ENCODE peak calls at places on chromosomes 12 and 14, in six cellular contexts. F is left lung, Z is mammary epithelial cell, W is K562, P is left ventricle myocardium inferior, Y is heart right ventricle. M is an unnamed sample. For H3K4me1 and H3K9me3, the result is how much of the 10 kb centered on the place peaks cover.

GRCh38 chr12:68140576-68140975 is 19.0 kb downstream of the IFNG start:
- DNase-seq in W (no peak), F (no peak), Z (no peak), P (no peak), Y (no peak), M (no peak)

GRCh38 chr12:44774815-44775411 is 101.2 kb downstream of the NELL2 start:
- DNase-seq in P (no peak), Z (peak), W (peak), Y (no peak), F (no peak), M (no peak)

GRCh38 chr12:8482446-8483080 is 26.8 kb downstream of the CLEC6A start:
- DNase-seq in F (no peak), P (no peak), W (no peak), Y (no peak), Z (no peak), M (no peak)

GRCh38 chr12:29741342-29742241 is 42.1 kb downstream of the TMTC1 start:
- DNase-seq in Z (peak), Y (no peak), P (no peak), W (no peak), F (no peak), M (no peak)

GRCh38 chr14:32478027-32478426 is 148.9 kb downstream of the AKAP6 start:
- DNase-seq in W (no peak), Z (peak), P (no peak), Y (no peak), F (no peak), M (no peak)

GRCh38 chr14:56798447-56799326 is 11.6 kb downstream of the OTX2 start:
- DNase-seq in F (no peak), Y (no peak), W (no peak), P (no peak), Z (no peak), M (no peak)

GRCh38 chr14:103123634-103124500 is 606 bp downstream of the TNFAIP2 start:
- DNase-seq in F (peak), P (peak), Y (peak), W (peak), Z (no peak), M (peak)

GRCh38 chr14:22561661-22562579 is 27.1 kb downstream of the DAD1 start:
- DNase-seq in Y (no peak), P (no peak), F (peak), Z (no peak), W (peak), M (no peak)

GRCh38 chr12:99170026-99170425 is 477.5 kb upstream of the GARIN6 start:
- DNase-seq in P (no peak), W (no peak), F (no peak), Z (no peak), Y (no peak), M (no peak)

GRCh38 chr14:32657081-32657480 is 281.6 kb upstream of the NPAS3 start:
- DNase-seq in P (no peak), F (peak), Z (peak), Y (peak), W (peak), M (no peak)

GRCh38 chr12:62250671-62251608 is 9.3 kb upstream of the USP15 start:
- DNase-seq in W (peak), Y (no peak), F (no peak), P (no peak), Z (peak), M (no peak)

GRCh38 chr14:39268393-39268792 is 34.7 kb downstream of the MIA2 start:
- DNase-seq in Z (peak), F (no peak), P (no peak), W (no peak), Y (no peak), M (no peak)

GRCh38 chr14:22657861-22658260 is 13.7 kb upstream of the OR6J1 start:
- DNase-seq in P (no peak), W (peak), F (no peak), Y (no peak), Z (peak), M (no peak)

GRCh38 chr12:75560167-75560566 is 48.8 kb upstream of the KRR1 start:
- DNase-seq in W (no peak), P (no peak), F (no peak), Y (no peak), Z (peak), M (no peak)

GRCh38 chr14:103144085-103144484 is 20.8 kb downstream of the TNFAIP2 start:
- DNase-seq in W (no peak), P (no peak), F (no peak), Z (peak), Y (no peak), M (no peak)

GRCh38 chr12:49762468-49762847 is 21.1 kb downstream of the TMBIM6 start:
- DNase-seq in W (no peak), P (no peak), Y (no peak), Z (no peak), F (no peak), M (no peak)

GRCh38 chr12:54287316-54288157 is 7.0 kb downstream of the HNRNPA1 start:
- DNase-seq in Z (no peak), P (no peak), W (no peak), Y (no peak), F (no peak), M (no peak)

GRCh38 chr12:9932270-9932669 is at the start of gene CLEC2A:
- DNase-seq in Z (no peak), W (no peak), Y (no peak), P (no peak), F (no peak), M (no peak)

GRCh38 chr12:74394647-74395046 is 143.0 kb upstream of the ATXN7L3B start:
- DNase-seq in F (no peak), Z (no peak), P (no peak), W (no peak), Y (no peak), M (no peak)

GRCh38 chr14:103528158-103528511 is 861 bp upstream of the TRMT61A start:
- DNase-seq in P (no peak), Z (no peak), W (no peak), F (no peak), Y (no peak), M (peak)

GRCh38 chr14:69499436-69499835 is 14.9 kb downstream of the PLEKHD1 start:
- DNase-seq in Z (no peak), W (no peak), P (no peak), Y (no peak), F (no peak), M (no peak)

GRCh38 chr14:49861581-49861922 is 9.0 kb upstream of the NEMF start:
- DNase-seq in W (no peak), P (peak), F (peak), Z (peak), Y (peak), M (peak)

GRCh38 chr14:89618821-89619551 is 202.0 kb upstream of the FOXN3 start:
- DNase-seq in P (peak), Y (peak), W (peak), F (peak), Z (peak), M (peak)

GRCh38 chr14:89025581-89026236 is 201.3 kb downstream of the TTC8 start:
- DNase-seq in P (no peak), Z (no peak), Y (no peak), W (no peak), F (no peak), M (no peak)

GRCh38 chr12:71731439-71732356 is 23.0 kb upstream of the RAB21 start:
- DNase-seq in W (peak), P (no peak), Z (no peak), Y (no peak), F (no peak), M (no peak)

GRCh38 chr14:70201994-70202393 is 13.2 kb upstream of the SLC8A3 start:
- DNase-seq in F (no peak), P (no peak), Z (no peak), W (no peak), Y (no peak), M (no peak)

GRCh38 chr12:71799105-71799504 is 40.5 kb upstream of the TBC1D15 start:
- DNase-seq in W (no peak), Z (peak), F (no peak), P (no peak), Y (no peak), M (no peak)

GRCh38 chr12:32486158-32486557 is 86.8 kb downstream of the FGD4 start:
- DNase-seq in P (no peak), Y (no peak), F (no peak), Z (peak), W (no peak), M (no peak)

GRCh38 chr12:129696952-129697351 is 206.9 kb downstream of the TMEM132D start:
- DNase-seq in F (no peak), P (no peak), Y (no peak), Z (no peak), W (no peak), M (peak)

GRCh38 chr12:33605776-33606175 is 166.2 kb upstream of the SYT10 start:
- DNase-seq in Y (no peak), P (no peak), W (peak), Z (peak), F (no peak), M (no peak)

GRCh38 chr12:85182699-85183098 is 97.3 kb upstream of the ALX1 start:
- DNase-seq in Y (no peak), Z (no peak), W (no peak), P (no peak), F (no peak), M (no peak)

GRCh38 chr12:15278816-15279658 is 43.3 kb upstream of the PTPRO start:
- DNase-seq in W (no peak), F (peak), Y (peak), P (peak), Z (peak), M (peak)

GRCh38 chr12:10540776-10541205 is 35.1 kb downstream of the EIF2S3B start:
- DNase-seq in Z (peak), W (no peak), F (no peak), P (no peak), Y (no peak), M (no peak)

GRCh38 chr14:61476737-61477410 is 155.5 kb downstream of the PRKCH start:
- DNase-seq in F (no peak), W (peak), Y (peak), Z (peak), P (no peak), M (no peak)

GRCh38 chr12:6262635-6263034 is 47.8 kb upstream of the PLEKHG6 start:
- DNase-seq in Z (no peak), W (no peak), F (no peak), Y (no peak), P (no peak), M (no peak)
- H3K4me3 ChIP-seq in Z (no peak), W (no peak), F (no peak), Y (no peak), P (no peak), M (no peak)

DNA sequence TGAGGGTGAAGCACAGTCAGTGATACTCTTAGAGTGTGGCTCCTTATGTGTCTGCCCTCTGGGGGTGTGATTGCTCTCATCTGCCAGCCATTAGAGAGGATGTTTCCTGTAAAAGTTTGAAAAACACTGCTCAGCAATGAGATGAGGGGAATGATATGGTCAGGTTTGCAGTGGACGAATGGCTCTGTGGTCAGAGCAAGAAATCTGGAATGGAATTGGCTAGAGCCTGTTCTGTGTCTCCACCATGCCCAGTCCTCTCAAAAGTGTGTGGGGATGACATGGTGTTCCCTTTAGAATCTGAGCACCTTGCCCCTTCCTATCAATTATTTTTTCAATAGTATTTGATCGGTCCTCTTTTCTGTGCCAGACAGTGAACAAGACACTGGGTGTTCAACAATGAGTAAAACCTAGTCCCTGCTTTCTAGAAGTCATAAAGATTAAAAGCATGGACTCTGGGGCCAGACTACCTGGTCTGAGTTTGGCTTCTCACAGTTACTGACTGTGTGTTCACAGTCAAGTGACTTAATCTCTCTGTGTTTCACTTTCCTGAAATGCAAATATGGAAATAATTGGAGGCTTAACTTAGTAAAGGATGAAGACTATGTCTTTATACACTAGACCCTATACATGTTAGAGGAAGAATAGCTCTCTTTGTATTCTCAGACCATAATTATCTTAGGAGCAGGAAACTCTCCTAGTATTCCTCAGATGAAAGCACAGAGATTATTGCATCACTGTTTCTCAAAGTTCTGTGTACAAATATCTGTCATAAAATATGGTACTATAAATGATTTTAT is 1.6 kb downstream of the ACSS3 start:
- DNase-seq in P (no peak), W (no peak), Y (no peak), Z (no peak), F (no peak), M (no peak)
- H3K4me1 ChIP-seq in P (half or more), W (under half), Y (under half), Z (under half), F (under half), M (under half)

DNA sequence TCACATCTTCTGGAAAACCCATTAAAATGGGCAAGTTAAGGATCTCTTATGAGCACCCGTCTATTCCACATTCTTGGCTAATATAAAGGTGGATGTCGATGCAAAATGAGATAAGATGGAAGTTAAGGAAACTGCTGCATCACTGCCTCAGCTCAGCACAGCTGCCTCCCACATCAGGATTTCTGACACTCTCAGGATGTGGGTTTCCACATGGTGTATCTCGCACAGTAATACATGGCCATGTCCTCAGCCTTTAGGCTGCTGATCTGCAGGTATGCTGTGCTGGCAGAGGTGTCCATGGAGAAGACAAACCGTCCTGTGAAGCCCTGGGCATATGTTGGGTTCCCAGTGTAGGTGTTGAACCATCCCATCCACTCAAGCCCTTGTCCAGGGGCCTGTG is 1348.0 kb downstream of the TMEM121 start:
- DNase-seq in F (no peak), P (no peak), Z (no peak), Y (no peak), W (no peak), M (no peak)
- H3K9me3 ChIP-seq in F (under half), P (under half), Z (under half), Y (under half), W (under half), M (under half)

DNA sequence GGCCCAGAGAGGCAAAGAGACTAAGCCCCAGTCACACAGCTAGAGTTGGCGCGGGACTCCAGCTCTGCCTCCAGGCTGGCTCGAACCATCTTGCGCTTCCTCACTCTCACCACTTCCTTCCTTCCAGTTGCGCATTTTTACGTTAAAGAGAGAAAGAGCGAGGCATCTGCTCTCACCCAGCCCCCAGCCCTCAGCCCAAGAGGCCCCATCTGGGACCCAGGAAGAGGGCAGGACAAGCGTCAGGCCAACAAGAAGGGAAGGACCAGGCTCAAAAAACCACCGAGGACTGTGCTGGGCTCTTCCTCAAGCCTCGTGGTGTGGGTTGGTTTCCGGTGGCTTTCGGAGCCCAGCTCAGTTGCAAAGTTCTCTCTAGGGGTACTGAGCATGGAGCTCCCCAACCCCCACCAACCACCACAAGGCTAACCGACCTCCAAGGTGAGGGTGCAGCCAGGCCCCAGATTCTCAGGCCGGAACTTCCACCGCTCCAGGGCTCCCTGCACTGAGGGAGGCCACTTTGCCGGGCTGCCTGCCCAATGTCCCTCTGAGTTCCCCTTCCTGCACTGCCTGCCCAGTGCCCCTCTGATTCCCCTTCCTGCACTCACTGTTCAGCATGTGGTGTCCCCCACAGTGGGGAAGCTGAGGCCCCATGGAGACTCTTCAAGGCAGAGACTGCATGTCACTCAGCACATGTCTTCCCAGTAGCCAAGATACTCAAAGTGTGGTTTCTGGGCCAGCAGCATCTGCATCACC is 35.9 kb downstream of the TESC start:
- DNase-seq in Z (no peak), P (no peak), Y (peak), W (no peak), F (peak), M (peak)
- H3K4me3 ChIP-seq in Z (no peak), P (no peak), Y (no peak), W (no peak), F (no peak), M (no peak)

GRCh38 chr14:59311723-59312122 is 123.3 kb downstream of the DAAM1 start:
- DNase-seq in Z (no peak), Y (no peak), P (no peak), W (no peak), F (no peak), M (no peak)

GRCh38 chr14:59310644-59311043 is 122.2 kb downstream of the DAAM1 start:
- DNase-seq in W (no peak), Z (no peak), P (no peak), Y (no peak), F (no peak), M (no peak)

GRCh38 chr14:59306775-59307174 is 118.3 kb downstream of the DAAM1 start:
- DNase-seq in F (no peak), Z (peak), Y (no peak), P (no peak), W (no peak), M (no peak)

GRCh38 chr14:59308706-59309105 is 120.2 kb downstream of the DAAM1 start:
- DNase-seq in Y (no peak), Z (no peak), F (no peak), W (no peak), P (no peak), M (no peak)

DNA sequence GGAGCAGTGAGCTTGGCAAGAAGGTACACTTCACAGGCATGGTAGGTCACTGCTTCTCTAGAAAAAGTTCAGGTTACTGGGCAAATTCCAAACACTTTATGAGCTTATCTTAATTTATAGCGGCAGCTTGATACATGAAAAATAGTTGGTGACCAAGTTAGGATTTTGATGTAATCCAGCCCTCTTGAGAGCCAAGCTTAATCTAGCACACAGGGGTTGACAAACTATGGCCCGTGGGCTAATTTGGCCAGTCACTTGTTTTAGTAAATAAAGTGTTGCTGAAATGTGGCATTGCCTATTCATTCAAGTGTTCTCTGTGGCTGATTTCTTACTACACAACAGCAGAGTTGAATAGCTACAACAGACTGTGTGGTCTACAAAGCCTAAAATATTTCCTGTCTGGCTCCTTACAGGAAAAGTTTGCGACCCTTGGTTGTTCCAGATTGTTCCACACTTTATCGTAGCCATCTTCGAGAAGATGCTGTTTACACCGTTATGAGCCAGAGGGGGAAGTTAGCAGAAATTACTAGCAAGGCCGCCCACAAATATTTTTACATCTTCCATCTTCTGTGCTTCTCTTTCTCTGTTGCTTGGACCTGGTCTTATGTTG is 120.9 kb downstream of the DAAM1 start:
- DNase-seq in W (no peak), P (no peak), Z (no peak), F (no peak), Y (no peak), M (no peak)
- H3K4me1 ChIP-seq in W (under half), P (half or more), Z (under half), F (under half), Y (half or more), M (under half)

DNA sequence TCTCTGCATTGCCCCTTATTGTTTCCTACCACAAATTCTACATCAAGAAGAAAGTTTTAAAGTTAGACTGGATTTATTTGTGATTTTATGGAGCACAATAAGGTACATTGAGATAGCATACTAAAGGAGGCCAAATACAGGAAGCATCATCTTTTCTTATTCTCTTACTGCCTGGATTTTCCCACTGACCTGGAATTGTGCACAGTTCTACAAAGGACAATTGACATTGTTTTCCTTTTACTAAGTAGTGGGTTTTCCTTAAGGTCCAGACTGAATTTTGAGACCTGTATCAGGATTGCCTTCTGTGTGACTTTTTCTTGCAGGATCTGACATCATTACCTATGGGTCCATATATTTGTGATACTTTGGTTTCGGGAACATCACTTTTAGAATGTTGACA is 18.8 kb upstream of the ZNF140 start:
- DNase-seq in W (no peak), F (no peak), P (no peak), Y (no peak), Z (no peak), M (no peak)
- H3K9me3 ChIP-seq in W (under half), F (half or more), P (half or more), Y (half or more), Z (half or more), M (half or more)